ENCODE peak calls at places on chromosomes 12 and 14, in seven cellular contexts. One of them, this sample, is unnamed.

GRCh38 chr14:69712637-69713088 is 54.3 kb upstream of the SRSF5 start:
- DNase-seq in H54: no peak
- DNase-seq in endothelial cell of umbilical vein: peak; percentile 41
- DNase-seq in uterus: peak; percentile 51
- DNase-seq in HCT116: no peak
- DNase-seq in spleen: peak; percentile 83
- DNase-seq in body of pancreas: peak; percentile 69
- DNase-seq in this sample: peak; percentile 86

GRCh38 chr14:33938131-33938949 is 12.5 kb downstream of the EGLN3 start:
- DNase-seq in uterus: peak; percentile 64
- DNase-seq in body of pancreas: peak; percentile 91
- DNase-seq in endothelial cell of umbilical vein: no peak
- DNase-seq in spleen: peak; percentile 75
- DNase-seq in HCT116: peak; percentile 76
- DNase-seq in H54: no peak
- DNase-seq in this sample: peak; percentile 72

GRCh38 chr14:88030079-88030478 is 25.1 kb downstream of the GPR65 start:
- DNase-seq in HCT116: no peak
- DNase-seq in spleen: no peak
- DNase-seq in body of pancreas: no peak
- DNase-seq in endothelial cell of umbilical vein: no peak
- DNase-seq in H54: no peak
- DNase-seq in uterus: no peak
- DNase-seq in this sample: no peak

GRCh38 chr12:51839310-51839943 is 9.1 kb downstream of the FIGNL2 start:
- DNase-seq in HCT116: no peak
- DNase-seq in body of pancreas: no peak
- DNase-seq in uterus: no peak
- DNase-seq in H54: no peak
- DNase-seq in endothelial cell of umbilical vein: no peak
- DNase-seq in spleen: no peak
- DNase-seq in this sample: peak; percentile 23

GRCh38 chr12:60148109-60148508 is 552.3 kb downstream of the SLC16A7 start:
- DNase-seq in H54: no peak
- DNase-seq in uterus: no peak
- DNase-seq in endothelial cell of umbilical vein: peak; percentile 87
- DNase-seq in spleen: no peak
- DNase-seq in HCT116: no peak
- DNase-seq in body of pancreas: no peak
- DNase-seq in this sample: no peak

GRCh38 chr14:34297786-34298520 is 164.1 kb downstream of the SPTSSA start:
- DNase-seq in body of pancreas: no peak
- DNase-seq in spleen: no peak
- DNase-seq in endothelial cell of umbilical vein: no peak
- DNase-seq in H54: no peak
- DNase-seq in uterus: no peak
- DNase-seq in HCT116: no peak
- DNase-seq in this sample: no peak

GRCh38 chr12:104825408-104825807 is 132.7 kb downstream of the SLC41A2 start:
- DNase-seq in spleen: no peak
- DNase-seq in endothelial cell of umbilical vein: no peak
- DNase-seq in HCT116: no peak
- DNase-seq in body of pancreas: no peak
- DNase-seq in H54: no peak
- DNase-seq in uterus: no peak
- DNase-seq in this sample: no peak

GRCh38 chr12:73935817-73936216 is 601.8 kb upstream of the ATXN7L3B start:
- DNase-seq in body of pancreas: no peak
- DNase-seq in spleen: no peak
- DNase-seq in H54: no peak
- DNase-seq in HCT116: peak; percentile 24
- DNase-seq in endothelial cell of umbilical vein: no peak
- DNase-seq in uterus: no peak
- DNase-seq in this sample: no peak

GRCh38 chr14:71411280-71411595 is 504.0 kb downstream of the PCNX1 start:
- DNase-seq in spleen: no peak
- DNase-seq in HCT116: no peak
- DNase-seq in H54: no peak
- DNase-seq in body of pancreas: no peak
- DNase-seq in endothelial cell of umbilical vein: no peak
- DNase-seq in uterus: no peak
- DNase-seq in this sample: no peak

GRCh38 chr12:14138495-14138894 is 157.1 kb upstream of the GRIN2B start:
- DNase-seq in endothelial cell of umbilical vein: no peak
- DNase-seq in spleen: no peak
- DNase-seq in body of pancreas: no peak
- DNase-seq in HCT116: no peak
- DNase-seq in uterus: no peak
- DNase-seq in H54: no peak
- DNase-seq in this sample: no peak

GRCh38 chr12:101663298-101663697 is 34.1 kb upstream of the CHPT1 start:
- DNase-seq in HCT116: no peak
- DNase-seq in spleen: no peak
- DNase-seq in uterus: no peak
- DNase-seq in endothelial cell of umbilical vein: no peak
- DNase-seq in H54: no peak
- DNase-seq in body of pancreas: no peak
- DNase-seq in this sample: no peak

GRCh38 chr14:21109377-21110260 is 8.8 kb downstream of the TMEM253 start:
- DNase-seq in uterus: no peak
- DNase-seq in endothelial cell of umbilical vein: no peak
- DNase-seq in body of pancreas: no peak
- DNase-seq in spleen: no peak
- DNase-seq in HCT116: no peak
- DNase-seq in H54: no peak
- DNase-seq in this sample: no peak
- TF ChIP-seq POLR2A in uterus: no peak
- TF ChIP-seq POLR2A in endothelial cell of umbilical vein: no peak
- TF ChIP-seq POLR2A in body of pancreas: no peak
- TF ChIP-seq POLR2A in spleen: no peak
- TF ChIP-seq POLR2A in HCT116: no peak
- TF ChIP-seq POLR2A in H54: no peak
- TF ChIP-seq POLR2A in this sample: no peak

GRCh38 chr12:9763025-9763424 is 2.3 kb upstream of the CD69 start:
- DNase-seq in uterus: no peak
- DNase-seq in endothelial cell of umbilical vein: no peak
- DNase-seq in spleen: no peak
- DNase-seq in HCT116: no peak
- DNase-seq in H54: no peak
- DNase-seq in body of pancreas: no peak
- DNase-seq in this sample: no peak

GRCh38 chr12:9761407-9761736 is 671 bp upstream of the CD69 start:
- DNase-seq in body of pancreas: no peak
- DNase-seq in HCT116: no peak
- DNase-seq in endothelial cell of umbilical vein: no peak
- DNase-seq in spleen: no peak
- DNase-seq in uterus: no peak
- DNase-seq in H54: no peak
- DNase-seq in this sample: no peak

GRCh38 chr12:9762369-9762768 is 1.7 kb upstream of the CD69 start:
- DNase-seq in HCT116: no peak
- DNase-seq in H54: no peak
- DNase-seq in spleen: no peak
- DNase-seq in body of pancreas: no peak
- DNase-seq in endothelial cell of umbilical vein: no peak
- DNase-seq in uterus: no peak
- DNase-seq in this sample: no peak

GRCh38 chr12:9759680-9760592 is 765 bp downstream of the CD69 start:
- DNase-seq in H54: no peak
- DNase-seq in uterus: no peak
- DNase-seq in HCT116: no peak
- DNase-seq in spleen: no peak
- DNase-seq in body of pancreas: no peak
- DNase-seq in endothelial cell of umbilical vein: no peak
- DNase-seq in this sample: no peak

GRCh38 chr12:9760699-9761406 is at the start of gene CD69:
- DNase-seq in uterus: no peak
- DNase-seq in H54: no peak
- DNase-seq in spleen: peak; percentile 82
- DNase-seq in body of pancreas: no peak
- DNase-seq in HCT116: no peak
- DNase-seq in endothelial cell of umbilical vein: peak; percentile 71
- DNase-seq in this sample: peak; percentile 29
- TF ChIP-seq POLR2A in uterus: no peak
- TF ChIP-seq POLR2A in H54: no peak
- TF ChIP-seq POLR2A in spleen: peak; percentile 97
- TF ChIP-seq POLR2A in body of pancreas: no peak
- TF ChIP-seq POLR2A in HCT116: no peak
- TF ChIP-seq POLR2A in endothelial cell of umbilical vein: no peak
- TF ChIP-seq POLR2A in this sample: peak; percentile 28

GRCh38 chr12:76183459-76184186 is 99.1 kb upstream of the NAP1L1 start:
- DNase-seq in endothelial cell of umbilical vein: peak; percentile 98
- DNase-seq in uterus: peak; percentile 16
- DNase-seq in body of pancreas: peak; percentile 10
- DNase-seq in spleen: no peak
- DNase-seq in HCT116: peak; percentile 46
- DNase-seq in H54: peak; percentile 47
- DNase-seq in this sample: no peak

GRCh38 chr12:76186507-76186906 is 102.0 kb upstream of the NAP1L1 start:
- DNase-seq in uterus: no peak
- DNase-seq in endothelial cell of umbilical vein: no peak
- DNase-seq in body of pancreas: no peak
- DNase-seq in H54: no peak
- DNase-seq in HCT116: no peak
- DNase-seq in spleen: no peak
- DNase-seq in this sample: no peak

GRCh38 chr12:76192416-76192815 is 107.9 kb upstream of the NAP1L1 start:
- DNase-seq in uterus: no peak
- DNase-seq in H54: no peak
- DNase-seq in endothelial cell of umbilical vein: no peak
- DNase-seq in spleen: no peak
- DNase-seq in body of pancreas: no peak
- DNase-seq in HCT116: no peak
- DNase-seq in this sample: no peak

GRCh38 chr12:76190249-76190648 is 105.8 kb upstream of the NAP1L1 start:
- DNase-seq in H54: no peak
- DNase-seq in spleen: no peak
- DNase-seq in HCT116: no peak
- DNase-seq in uterus: no peak
- DNase-seq in endothelial cell of umbilical vein: no peak
- DNase-seq in body of pancreas: no peak
- DNase-seq in this sample: no peak

GRCh38 chr12:76187177-76187576 is 102.7 kb upstream of the NAP1L1 start:
- DNase-seq in HCT116: no peak
- DNase-seq in uterus: no peak
- DNase-seq in spleen: no peak
- DNase-seq in endothelial cell of umbilical vein: no peak
- DNase-seq in body of pancreas: no peak
- DNase-seq in H54: no peak
- DNase-seq in this sample: no peak
- TF ChIP-seq POLR2A in HCT116: no peak
- TF ChIP-seq POLR2A in uterus: no peak
- TF ChIP-seq POLR2A in spleen: no peak
- TF ChIP-seq POLR2A in endothelial cell of umbilical vein: no peak
- TF ChIP-seq POLR2A in body of pancreas: no peak
- TF ChIP-seq POLR2A in H54: no peak
- TF ChIP-seq POLR2A in this sample: no peak

GRCh38 chr14:21510735-21511657 is at the start of gene METTL3:
- DNase-seq in endothelial cell of umbilical vein: peak; percentile 99
- DNase-seq in spleen: peak; percentile 97
- DNase-seq in uterus: peak; percentile 98
- DNase-seq in body of pancreas: peak; percentile 98
- DNase-seq in HCT116: peak; percentile 99
- DNase-seq in H54: peak; percentile 67
- DNase-seq in this sample: peak; percentile 99
- TF ChIP-seq POLR2A in endothelial cell of umbilical vein: peak; percentile 73
- TF ChIP-seq POLR2A in spleen: no peak
- TF ChIP-seq POLR2A in uterus: peak; percentile 34
- TF ChIP-seq POLR2A in body of pancreas: no peak
- TF ChIP-seq POLR2A in HCT116: peak; percentile 65
- TF ChIP-seq POLR2A in H54: peak; percentile 71
- TF ChIP-seq POLR2A in this sample: peak; percentile 54

GRCh38 chr14:90580381-90581335 is 183.8 kb downstream of the CALM1 start:
- DNase-seq in uterus: no peak
- DNase-seq in H54: no peak
- DNase-seq in endothelial cell of umbilical vein: no peak
- DNase-seq in HCT116: no peak
- DNase-seq in body of pancreas: no peak
- DNase-seq in spleen: no peak
- DNase-seq in this sample: no peak

GRCh38 chr14:90583427-90583826 is 186.6 kb downstream of the CALM1 start:
- DNase-seq in HCT116: no peak
- DNase-seq in uterus: no peak
- DNase-seq in spleen: no peak
- DNase-seq in endothelial cell of umbilical vein: no peak
- DNase-seq in H54: no peak
- DNase-seq in body of pancreas: no peak
- DNase-seq in this sample: no peak

GRCh38 chr14:90583916-90584605 is 187.2 kb downstream of the CALM1 start:
- DNase-seq in H54: no peak
- DNase-seq in body of pancreas: no peak
- DNase-seq in endothelial cell of umbilical vein: no peak
- DNase-seq in HCT116: no peak
- DNase-seq in uterus: no peak
- DNase-seq in spleen: no peak
- DNase-seq in this sample: no peak

GRCh38 chr14:90581745-90582144 is 184.9 kb downstream of the CALM1 start:
- DNase-seq in uterus: no peak
- DNase-seq in H54: no peak
- DNase-seq in body of pancreas: no peak
- DNase-seq in endothelial cell of umbilical vein: no peak
- DNase-seq in spleen: no peak
- DNase-seq in HCT116: no peak
- DNase-seq in this sample: no peak

DNA sequence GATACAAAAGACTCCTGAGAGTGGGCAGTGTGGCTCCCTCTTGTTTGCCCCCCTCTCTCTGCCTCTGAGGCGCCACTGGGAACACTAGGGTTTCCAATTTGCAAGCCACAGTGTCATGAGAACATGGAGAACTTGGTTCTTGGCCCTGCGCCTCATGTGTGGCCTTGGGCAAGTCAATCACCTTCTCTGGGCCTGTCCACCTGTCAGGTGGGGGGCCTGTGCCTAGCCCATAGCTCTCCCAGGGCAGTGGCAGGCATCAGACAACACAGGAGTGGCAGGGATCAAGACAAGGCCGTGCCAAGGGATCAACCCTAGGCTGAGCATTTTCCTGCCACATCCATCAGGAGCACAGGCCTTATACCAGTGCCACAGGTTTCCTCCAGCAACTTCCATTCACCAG is 185.3 kb downstream of the CALM1 start:
- DNase-seq in uterus: no peak
- DNase-seq in body of pancreas: no peak
- DNase-seq in endothelial cell of umbilical vein: no peak
- DNase-seq in H54: no peak
- DNase-seq in HCT116: no peak
- DNase-seq in spleen: no peak
- DNase-seq in this sample: no peak
- TF ChIP-seq POLR2A in uterus: no peak
- TF ChIP-seq POLR2A in body of pancreas: no peak
- TF ChIP-seq POLR2A in endothelial cell of umbilical vein: no peak
- TF ChIP-seq POLR2A in H54: no peak
- TF ChIP-seq POLR2A in HCT116: no peak
- TF ChIP-seq POLR2A in spleen: no peak
- TF ChIP-seq POLR2A in this sample: no peak